ENCODE peak calls at places on chromosome 15, in six cellular contexts. S, Y, E, D, O and N are unnamed samples.

GRCh38 chr15:68674975-68675374 is 96.2 kb downstream of the CORO2B start:
- DNase-seq in S (no peak), Y (peak), E (no peak), D (no peak), O (no peak), N (no peak)

GRCh38 chr15:86231864-86232801 is 152.5 kb downstream of the AGBL1 start:
- DNase-seq in S (no peak), Y (no peak), E (peak), D (peak), O (no peak), N (no peak)

GRCh38 chr15:98980899-98981228 is 26.7 kb downstream of the PGPEP1L start:
- DNase-seq in S (no peak), Y (no peak), E (no peak), D (no peak), O (no peak), N (no peak)

GRCh38 chr15:49868348-49868747 is 247.5 kb downstream of the DTWD1 start:
- DNase-seq in S (no peak), Y (no peak), E (no peak), D (no peak), O (no peak), N (no peak)

GRCh38 chr15:53759333-53759975 is at the start of gene WDR72:
- DNase-seq in S (no peak), Y (no peak), E (no peak), D (no peak), O (no peak), N (no peak)

GRCh38 chr15:86935841-86936240 is 856.2 kb downstream of the AGBL1 start:
- DNase-seq in S (no peak), Y (peak), E (no peak), D (no peak), O (no peak), N (no peak)

GRCh38 chr15:75718326-75718725 is 5.7 kb upstream of the CSPG4 start:
- DNase-seq in S (no peak), Y (no peak), E (peak), D (peak), O (no peak), N (no peak)

GRCh38 chr15:50186752-50187151 is 4.8 kb downstream of the SLC27A2 start:
- DNase-seq in S (no peak), Y (no peak), E (no peak), D (no peak), O (no peak), N (no peak)

GRCh38 chr15:98480858-98481257 is 167.5 kb upstream of the IGF1R start:
- DNase-seq in S (peak), Y (no peak), E (no peak), D (no peak), O (no peak), N (no peak)

GRCh38 chr15:94234300-94234699 is 2.9 kb downstream of the MCTP2 start:
- DNase-seq in S (no peak), Y (no peak), E (peak), D (peak), O (no peak), N (no peak)

GRCh38 chr15:41631880-41632279 is 28.3 kb upstream of the MGA start:
- DNase-seq in S (no peak), Y (no peak), E (no peak), D (no peak), O (no peak), N (no peak)

GRCh38 chr15:52503788-52504496 is 24.7 kb downstream of the MYO5A start:
- DNase-seq in S (no peak), Y (no peak), E (peak), D (peak), O (no peak), N (no peak)

GRCh38 chr15:54365001-54365400 is 386.8 kb downstream of the UNC13C start:
- DNase-seq in S (no peak), Y (no peak), E (no peak), D (no peak), O (no peak), N (no peak)

GRCh38 chr15:90234519-90234988 is 545 bp downstream of the GDPGP1 start:
- DNase-seq in S (no peak), Y (no peak), E (no peak), D (peak), O (no peak), N (no peak)

GRCh38 chr15:25965326-25965725 is 102.2 kb upstream of the ATP10A start:
- DNase-seq in S (no peak), Y (no peak), E (no peak), D (no peak), O (no peak), N (no peak)

GRCh38 chr15:45307230-45307924 is 55.3 kb downstream of the SLC28A2 start:
- DNase-seq in S (no peak), Y (no peak), E (peak), D (peak), O (no peak), N (no peak)

GRCh38 chr15:40160689-40161688 is at the start of gene BUB1B:
- DNase-seq in S (peak), Y (peak), E (peak), D (peak), O (peak), N (peak)

GRCh38 chr15:90002428-90002844 is 1.3 kb downstream of the ZNF710 start:
- DNase-seq in S (peak), Y (no peak), E (peak), D (peak), O (peak), N (no peak)

GRCh38 chr15:74784854-74785715 is 3.2 kb downstream of the CSK start:
- DNase-seq in S (no peak), Y (no peak), E (no peak), D (no peak), O (no peak), N (no peak)

GRCh38 chr15:42891569-42891968 is 29.0 kb downstream of the TTBK2 start:
- DNase-seq in S (no peak), Y (no peak), E (peak), D (peak), O (no peak), N (no peak)

GRCh38 chr15:86876387-86876786 is 796.7 kb downstream of the AGBL1 start:
- DNase-seq in S (no peak), Y (no peak), E (no peak), D (no peak), O (no peak), N (no peak)

GRCh38 chr15:101411085-101411484 is 78.4 kb downstream of the PCSK6 start:
- DNase-seq in S (no peak), Y (peak), E (no peak), D (no peak), O (no peak), N (no peak)

GRCh38 chr15:67070892-67071664 is 5.7 kb downstream of the SMAD3 start:
- DNase-seq in S (no peak), Y (no peak), E (no peak), D (no peak), O (no peak), N (no peak)

GRCh38 chr15:56176996-56177395 is 66.7 kb downstream of the RFX7 start:
- DNase-seq in S (no peak), Y (no peak), E (no peak), D (no peak), O (no peak), N (no peak)

GRCh38 chr15:57235865-57236264 is 140.4 kb upstream of the CGNL1 start:
- DNase-seq in S (no peak), Y (no peak), E (peak), D (peak), O (no peak), N (no peak)

GRCh38 chr15:101426761-101427333 is 62.7 kb downstream of the PCSK6 start:
- DNase-seq in S (no peak), Y (no peak), E (no peak), D (no peak), O (no peak), N (no peak)

GRCh38 chr15:68408971-68409370 is 23.0 kb downstream of the ITGA11 start:
- DNase-seq in S (no peak), Y (no peak), E (no peak), D (no peak), O (no peak), N (peak)

GRCh38 chr15:38996111-38996541 is 431.5 kb upstream of the RASGRP1 start:
- DNase-seq in S (no peak), Y (no peak), E (peak), D (peak), O (no peak), N (no peak)

GRCh38 chr15:63601026-63601726 is 4.0 kb downstream of the FBXL22 start:
- DNase-seq in S (peak), Y (peak), E (peak), D (peak), O (peak), N (no peak)

GRCh38 chr15:69919816-69920215 is 177.9 kb downstream of the TLE3 start:
- DNase-seq in S (no peak), Y (no peak), E (no peak), D (no peak), O (no peak), N (no peak)

GRCh38 chr15:74365619-74366445 is 1.6 kb downstream of the CYP11A1 start:
- DNase-seq in S (peak), Y (no peak), E (peak), D (peak), O (no peak), N (peak)

GRCh38 chr15:39869251-39869650 is 50.8 kb downstream of the GPR176 start:
- DNase-seq in S (no peak), Y (no peak), E (no peak), D (no peak), O (no peak), N (no peak)

GRCh38 chr15:85727068-85727467 is 67.7 kb downstream of the KLHL25 start:
- DNase-seq in S (no peak), Y (no peak), E (no peak), D (peak), O (no peak), N (no peak)

GRCh38 chr15:36362508-36362907 is 216.9 kb upstream of the CDIN1 start:
- DNase-seq in S (no peak), Y (no peak), E (no peak), D (no peak), O (no peak), N (no peak)

GRCh38 chr15:56411122-56411749 is 46.0 kb downstream of the TEX9 start:
- DNase-seq in S (no peak), Y (no peak), E (no peak), D (peak), O (no peak), N (no peak)

DNA sequence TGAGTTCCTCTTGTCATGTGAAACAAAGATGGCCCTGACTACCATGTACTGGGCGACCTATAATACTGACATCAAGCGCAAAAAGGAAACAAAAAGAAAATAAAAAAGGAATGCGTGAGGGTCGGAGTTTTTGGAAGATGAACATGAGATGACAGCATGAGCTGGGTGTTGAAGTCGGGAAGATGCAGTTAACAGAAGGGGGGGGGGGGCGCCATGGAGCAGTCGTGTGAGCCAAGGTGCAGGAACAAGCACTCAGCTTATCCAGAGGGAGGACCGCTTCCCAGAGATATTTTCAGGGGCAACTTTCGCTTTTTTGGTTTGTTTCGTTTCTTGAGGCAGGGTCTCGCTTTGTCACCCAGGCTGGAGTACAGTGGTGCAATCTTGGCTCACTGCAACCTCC is 110.2 kb downstream of the RORA start:
- DNase-seq in S (no peak), Y (no peak), E (no peak), D (no peak), O (no peak), N (no peak)
- TF ChIP-seq CTCF in S (peak), Y (no peak), E (peak), D (no peak), O (no peak), N (no peak)

DNA sequence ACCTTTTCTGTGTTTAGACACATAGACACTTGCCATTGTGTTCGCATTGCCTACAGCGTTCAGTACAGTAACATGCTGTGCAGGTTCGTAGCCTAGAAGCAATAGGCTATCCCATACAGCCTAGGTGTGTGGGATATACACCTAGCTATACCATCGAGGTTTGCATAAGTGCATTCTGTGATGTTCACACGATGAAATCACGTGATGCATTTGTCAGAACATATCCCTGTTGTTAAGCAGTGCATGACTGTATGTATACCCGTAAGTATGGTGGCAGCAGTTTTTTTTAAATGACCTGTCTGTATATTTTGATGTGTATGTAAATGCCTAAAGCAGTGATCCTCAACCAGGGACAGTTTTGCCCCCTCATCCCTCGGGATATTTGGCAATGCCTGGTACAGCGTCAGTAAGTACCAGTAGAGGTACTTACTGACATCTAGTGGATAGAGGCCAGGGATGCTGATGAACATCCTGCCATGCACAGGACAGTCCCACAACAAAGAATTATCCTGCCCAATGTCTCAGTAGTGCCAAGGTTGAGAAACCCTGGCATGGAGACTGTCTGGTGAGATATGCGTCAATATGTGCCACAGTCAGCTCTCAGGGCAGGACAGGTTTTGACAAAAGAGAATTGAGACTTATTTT is 129.1 kb downstream of the HCN4 start:
- DNase-seq in S (no peak), Y (no peak), E (no peak), D (peak), O (no peak), N (no peak)
- TF ChIP-seq CTCF in S (peak), Y (peak), E (peak), D (peak), O (no peak), N (no peak)

GRCh38 chr15:80584561-80584964 is 110.5 kb upstream of the ABHD17C start:
- DNase-seq in S (no peak), Y (no peak), E (no peak), D (no peak), O (no peak), N (no peak)

GRCh38 chr15:80580536-80581260 is 114.4 kb upstream of the ABHD17C start:
- DNase-seq in S (no peak), Y (no peak), E (no peak), D (no peak), O (no peak), N (no peak)

GRCh38 chr15:80584973-80585372 is 110.1 kb upstream of the ABHD17C start:
- DNase-seq in S (no peak), Y (no peak), E (no peak), D (no peak), O (no peak), N (no peak)

GRCh38 chr15:80581976-80582375 is 113.1 kb upstream of the ABHD17C start:
- DNase-seq in S (no peak), Y (no peak), E (no peak), D (peak), O (no peak), N (no peak)

GRCh38 chr15:80582816-80583423 is 112.2 kb upstream of the ABHD17C start:
- DNase-seq in S (no peak), Y (no peak), E (no peak), D (no peak), O (no peak), N (no peak)
- TF ChIP-seq CTCF in S (no peak), Y (no peak), E (no peak), D (no peak), O (no peak), N (no peak)

GRCh38 chr15:91294795-91295194 is 194.7 kb downstream of the SV2B start:
- DNase-seq in S (no peak), Y (no peak), E (no peak), D (no peak), O (no peak), N (no peak)

GRCh38 chr15:91290553-91290952 is 190.5 kb downstream of the SV2B start:
- DNase-seq in S (no peak), Y (no peak), E (no peak), D (no peak), O (no peak), N (no peak)

GRCh38 chr15:91291673-91292072 is 191.6 kb downstream of the SV2B start:
- DNase-seq in S (no peak), Y (no peak), E (no peak), D (no peak), O (no peak), N (peak)

GRCh38 chr15:91289324-91289723 is 189.3 kb downstream of the SV2B start:
- DNase-seq in S (no peak), Y (no peak), E (no peak), D (no peak), O (no peak), N (peak)
- TF ChIP-seq CTCF in S (no peak), Y (no peak), E (no peak), D (no peak), O (no peak), N (peak)

GRCh38 chr15:28913171-28913765 is 27.5 kb downstream of the APBA2 start:
- DNase-seq in S (no peak), Y (peak), E (no peak), D (no peak), O (no peak), N (no peak)
- TF ChIP-seq CTCF in S (no peak), Y (no peak), E (peak), D (no peak), O (no peak), N (no peak)

DNA sequence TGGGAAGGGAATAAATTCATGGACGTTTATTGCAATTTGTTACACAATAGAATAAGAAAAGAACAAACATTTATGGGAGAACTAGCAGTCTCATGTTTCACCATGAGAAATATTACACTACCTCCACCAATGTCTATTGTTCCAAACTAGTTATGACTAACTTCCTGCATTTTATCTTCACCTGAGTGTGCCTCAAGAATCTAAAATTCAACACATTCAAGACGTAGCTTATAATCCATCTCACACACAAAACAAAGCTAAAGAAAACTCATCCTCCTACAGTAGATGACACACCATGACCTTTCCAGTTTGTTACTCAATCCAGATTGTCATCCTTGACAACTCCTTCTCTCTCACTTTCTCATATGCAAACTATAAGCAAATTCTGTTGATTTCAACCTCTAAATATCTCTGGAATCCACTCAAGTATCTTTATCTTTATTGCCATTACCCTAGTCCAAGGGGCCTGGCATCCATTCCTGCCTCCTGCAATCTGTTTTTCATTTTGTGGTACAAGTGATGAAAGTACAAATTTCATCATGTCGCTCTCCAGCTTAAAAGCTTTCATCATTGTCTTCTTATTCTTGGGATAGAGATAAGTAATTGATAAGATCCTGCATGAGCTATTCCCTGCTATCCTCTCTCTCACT is 229.9 kb downstream of the NR2F2 start:
- DNase-seq in S (no peak), Y (no peak), E (no peak), D (peak), O (no peak), N (no peak)
- TF ChIP-seq CTCF in S (no peak), Y (no peak), E (no peak), D (no peak), O (no peak), N (no peak)

GRCh38 chr15:81813215-81813614 is 232.6 kb downstream of the MEX3B start:
- DNase-seq in S (no peak), Y (no peak), E (peak), D (no peak), O (no peak), N (no peak)
- TF ChIP-seq CTCF in S (no peak), Y (no peak), E (peak), D (peak), O (no peak), N (no peak)

DNA sequence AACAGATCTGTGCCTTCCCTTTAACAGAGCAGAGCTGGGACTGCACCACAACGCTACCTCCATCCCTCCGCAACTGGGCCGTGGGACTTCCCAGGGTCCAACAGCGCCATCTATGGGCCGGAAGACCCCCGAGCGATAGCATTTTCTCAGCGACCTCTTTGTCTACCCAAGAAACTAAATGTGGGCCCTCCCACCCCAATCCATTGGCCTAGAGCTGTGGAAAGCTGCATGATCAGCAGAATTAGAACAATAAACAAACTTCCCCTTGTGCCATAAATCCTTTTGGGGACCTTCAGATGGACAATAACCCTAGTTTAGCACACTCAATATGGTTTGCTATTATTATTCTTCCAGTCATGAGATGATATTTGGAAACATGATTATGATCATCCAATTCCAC is 74.8 kb upstream of the NTRK3 start:
- DNase-seq in S (no peak), Y (peak), E (peak), D (peak), O (no peak), N (no peak)
- TF ChIP-seq CTCF in S (peak), Y (no peak), E (peak), D (peak), O (no peak), N (peak)